ENCODE peak calls at places on chromosomes 5 and 9, in seven cellular contexts. One of them, this sample, is unnamed.

GRCh38 chr5:95554331-95554646 is 488 bp downstream of the SKIC3 start:
- DNase-seq in GM19239: no peak
- DNase-seq in fibroblast of mammary gland: no peak
- DNase-seq in C1 segment of cervical spinal cord: no peak
- DNase-seq in caudate nucleus: no peak
- DNase-seq in activated T-helper 1 cell treated with Interleukin-2 at 50 U/mL for 16 hours: no peak
- DNase-seq in A549: no peak
- DNase-seq in this sample: no peak

GRCh38 chr5:155983954-155984353 is 343.0 kb upstream of the SGCD start:
- DNase-seq in caudate nucleus: no peak
- DNase-seq in fibroblast of mammary gland: peak; percentile 23
- DNase-seq in GM19239: no peak
- DNase-seq in C1 segment of cervical spinal cord: no peak
- DNase-seq in A549: peak; percentile 86
- DNase-seq in activated T-helper 1 cell treated with Interleukin-2 at 50 U/mL for 16 hours: no peak
- DNase-seq in this sample: no peak

GRCh38 chr9:111900934-111901612 is 4.5 kb downstream of the UGCG start:
- DNase-seq in GM19239: no peak
- DNase-seq in caudate nucleus: no peak
- DNase-seq in C1 segment of cervical spinal cord: no peak
- DNase-seq in activated T-helper 1 cell treated with Interleukin-2 at 50 U/mL for 16 hours: no peak
- DNase-seq in fibroblast of mammary gland: peak; percentile 46
- DNase-seq in A549: no peak
- DNase-seq in this sample: no peak

GRCh38 chr5:68447121-68447520 is 231.6 kb downstream of the PIK3R1 start:
- DNase-seq in GM19239: no peak
- DNase-seq in fibroblast of mammary gland: no peak
- DNase-seq in C1 segment of cervical spinal cord: no peak
- DNase-seq in A549: no peak
- DNase-seq in activated T-helper 1 cell treated with Interleukin-2 at 50 U/mL for 16 hours: no peak
- DNase-seq in caudate nucleus: no peak
- DNase-seq in this sample: no peak

GRCh38 chr5:1948663-1949191 is 66.0 kb upstream of the IRX4 start:
- DNase-seq in A549: no peak
- DNase-seq in C1 segment of cervical spinal cord: no peak
- DNase-seq in caudate nucleus: no peak
- DNase-seq in activated T-helper 1 cell treated with Interleukin-2 at 50 U/mL for 16 hours: no peak
- DNase-seq in fibroblast of mammary gland: no peak
- DNase-seq in GM19239: no peak
- DNase-seq in this sample: no peak

GRCh38 chr9:117095116-117095515 is 319.7 kb downstream of the ASTN2 start:
- DNase-seq in GM19239: no peak
- DNase-seq in activated T-helper 1 cell treated with Interleukin-2 at 50 U/mL for 16 hours: no peak
- DNase-seq in fibroblast of mammary gland: peak; percentile 14
- DNase-seq in C1 segment of cervical spinal cord: no peak
- DNase-seq in A549: no peak
- DNase-seq in caudate nucleus: no peak
- DNase-seq in this sample: no peak

GRCh38 chr9:20618361-20618799 is 3.9 kb downstream of the MLLT3 start:
- DNase-seq in GM19239: no peak
- DNase-seq in A549: peak; percentile 66
- DNase-seq in activated T-helper 1 cell treated with Interleukin-2 at 50 U/mL for 16 hours: no peak
- DNase-seq in caudate nucleus: no peak
- DNase-seq in C1 segment of cervical spinal cord: no peak
- DNase-seq in fibroblast of mammary gland: peak; percentile 83
- DNase-seq in this sample: no peak

GRCh38 chr9:134065720-134066419 is 2.0 kb downstream of the BRD3 start:
- DNase-seq in A549: no peak
- DNase-seq in activated T-helper 1 cell treated with Interleukin-2 at 50 U/mL for 16 hours: peak; percentile 23
- DNase-seq in fibroblast of mammary gland: peak; percentile 64
- DNase-seq in C1 segment of cervical spinal cord: no peak
- DNase-seq in GM19239: peak; percentile 89
- DNase-seq in caudate nucleus: no peak
- DNase-seq in this sample: no peak

GRCh38 chr9:104927216-104927911 is 591 bp downstream of the ABCA1 start:
- DNase-seq in fibroblast of mammary gland: peak; percentile 51
- DNase-seq in A549: peak; percentile 66
- DNase-seq in caudate nucleus: peak; percentile 18
- DNase-seq in GM19239: peak; percentile 16
- DNase-seq in activated T-helper 1 cell treated with Interleukin-2 at 50 U/mL for 16 hours: no peak
- DNase-seq in C1 segment of cervical spinal cord: peak; percentile 72
- DNase-seq in this sample: no peak